ENCODE peak calls at places on chromosomes 13 and 19, in five cellular contexts. B, D, S, Z and E are unnamed samples.
A peak's percentile ranks its signal among the peaks of the same experiment; 100 is the strongest.

GRCh38 chr13:42478531-42479156 is 95.3 kb upstream of the TNFSF11 start:
- DNase-seq in B (peak; percentile 11), D (no peak), S (no peak), Z (no peak), E (no peak)

GRCh38 chr19:6086081-6086858 is 24.0 kb downstream of the RFX2 start:
- DNase-seq in B (no peak), D (no peak), S (no peak), Z (no peak), E (no peak)

GRCh38 chr13:101624210-101624922 is 171.9 kb downstream of the ITGBL1 start:
- DNase-seq in B (no peak), D (no peak), S (no peak), Z (no peak), E (no peak)

GRCh38 chr13:30847697-30848307 is 58.3 kb upstream of the MEDAG start:
- DNase-seq in B (no peak), D (no peak), S (no peak), Z (no peak), E (no peak)

GRCh38 chr13:98824376-98825160 is 72.1 kb upstream of the SLC15A1 start:
- DNase-seq in B (no peak), D (no peak), S (no peak), Z (no peak), E (no peak)

GRCh38 chr13:84917252-84917878 is 881.9 kb downstream of the SLITRK6 start:
- DNase-seq in B (peak; percentile 34), D (no peak), S (no peak), Z (no peak), E (no peak)

GRCh38 chr13:93361703-93362102 is 135.1 kb downstream of the GPC6 start:
- DNase-seq in B (no peak), D (no peak), S (no peak), Z (no peak), E (no peak)

GRCh38 chr19:50329146-50329925 is at the start of gene KCNC3:
- DNase-seq in B (peak; percentile 95), D (peak; percentile 100), S (peak; percentile 92), Z (peak; percentile 99), E (peak; percentile 58)

GRCh38 chr19:49497047-49497789 is 984 bp downstream of the RPS11 start:
- DNase-seq in B (peak; percentile 68), D (no peak), S (no peak), Z (peak; percentile 86), E (peak; percentile 82)

GRCh38 chr13:42486711-42487198 is 87.2 kb upstream of the TNFSF11 start:
- DNase-seq in B (no peak), D (no peak), S (no peak), Z (no peak), E (no peak)

GRCh38 chr13:26605845-26606244 is 48.4 kb downstream of the WASF3 start:
- DNase-seq in B (no peak), D (no peak), S (no peak), Z (no peak), E (no peak)

GRCh38 chr19:44747739-44748425 is 626 bp upstream of the BCL3 start:
- DNase-seq in B (peak; percentile 63), D (peak; percentile 58), S (peak; percentile 66), Z (peak; percentile 84), E (peak; percentile 61)

GRCh38 chr13:60095300-60095699 is 68.4 kb downstream of the DIAPH3 start:
- DNase-seq in B (no peak), D (no peak), S (no peak), Z (no peak), E (no peak)

GRCh38 chr19:39996218-39996810 is 546 bp upstream of the ZNF546 start:
- DNase-seq in B (peak; percentile 62), D (no peak), S (no peak), Z (peak; percentile 17), E (no peak)

DNA sequence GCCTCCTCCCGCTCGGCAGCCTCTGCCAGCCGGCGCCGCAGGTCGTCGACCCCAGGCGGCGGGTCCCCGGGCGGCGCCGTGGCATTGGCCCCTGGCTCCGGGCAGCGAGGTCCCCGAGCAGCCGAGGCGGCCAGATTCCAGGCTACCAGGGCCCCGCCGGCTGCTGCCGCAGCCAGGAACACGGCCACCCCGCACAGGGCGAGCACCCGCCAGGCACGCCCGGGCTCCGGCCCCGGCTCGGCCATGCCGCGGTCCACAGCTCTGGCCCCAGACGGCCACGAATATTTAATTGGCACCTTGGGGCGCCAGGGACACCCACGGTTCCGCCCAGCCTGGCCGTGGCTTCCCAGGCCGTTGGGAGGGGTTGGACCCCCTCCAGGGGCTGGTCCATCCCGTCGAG is at the start of gene CCDC194:
- DNase-seq in B (no peak), D (no peak), S (no peak), Z (no peak), E (no peak)
- TF ChIP-seq POLR2AphosphoS5 in B (no peak), D (no peak), S (no peak), Z (no peak), E (no peak)

GRCh38 chr19:939439-939838 is 13.6 kb downstream of the ARID3A start:
- DNase-seq in B (no peak), D (no peak), S (no peak), Z (no peak), E (no peak)

GRCh38 chr19:939922-940321 is 14.1 kb downstream of the ARID3A start:
- DNase-seq in B (no peak), D (no peak), S (no peak), Z (no peak), E (no peak)

GRCh38 chr19:940591-941291 is 14.9 kb downstream of the ARID3A start:
- DNase-seq in B (peak; percentile 93), D (peak; percentile 42), S (no peak), Z (peak; percentile 86), E (no peak)

GRCh38 chr19:942133-942645 is 16.4 kb downstream of the ARID3A start:
- DNase-seq in B (no peak), D (no peak), S (no peak), Z (no peak), E (no peak)

DNA sequence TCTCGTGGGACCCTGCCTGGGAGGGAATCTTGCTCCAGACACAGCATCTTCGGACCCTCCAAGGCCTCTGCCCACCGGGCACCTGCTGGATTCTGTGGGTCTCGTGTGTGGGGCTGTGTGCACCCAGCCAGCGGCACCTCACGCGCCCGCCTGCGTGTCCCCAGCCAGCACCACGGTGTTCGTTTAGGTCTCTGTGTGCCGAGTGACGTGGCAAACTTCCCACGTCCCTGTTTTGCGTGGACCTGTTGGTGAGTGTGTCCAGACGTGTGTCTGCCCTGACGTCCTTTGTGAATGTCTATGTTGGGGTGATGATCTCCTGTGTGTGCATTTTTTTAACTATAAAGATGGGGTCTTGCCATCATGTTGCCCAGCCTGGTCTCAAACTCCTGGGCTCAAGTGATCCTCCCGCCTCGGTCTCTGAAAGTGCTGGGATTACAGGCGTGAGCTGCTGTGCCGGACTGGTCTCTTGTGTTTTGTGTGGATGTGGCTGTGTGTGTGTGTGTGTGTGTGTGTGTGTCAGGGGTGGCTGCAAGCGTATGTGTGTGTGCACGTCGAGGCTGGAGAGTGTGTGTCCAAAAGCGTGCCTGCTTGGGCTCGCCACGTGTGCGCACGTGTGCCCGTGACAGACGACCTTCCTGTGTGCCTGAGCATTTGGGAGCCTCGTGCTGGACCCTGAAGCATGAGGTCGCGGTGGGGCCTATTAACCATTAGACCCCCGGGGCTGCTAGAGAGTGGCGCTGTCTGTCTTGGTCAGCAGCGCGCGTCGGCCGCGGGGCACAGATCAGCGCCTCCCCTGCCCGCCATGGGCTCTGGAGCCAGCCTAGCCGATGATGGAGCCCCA is 15.7 kb downstream of the ARID3A start:
- DNase-seq in B (no peak), D (no peak), S (no peak), Z (no peak), E (no peak)
- H3K4me3 ChIP-seq in B (peak overlapping the region; percentile 27), D (peak overlapping the region; percentile 64), S (peak overlapping the region; percentile 24), Z (peak overlapping the region; percentile 7), E (no peak overlapping the region)

GRCh38 chr19:37909661-37910199 is 2.7 kb downstream of the SIPA1L3 start:
- DNase-seq in B (no peak), D (no peak), S (no peak), Z (no peak), E (no peak)

GRCh38 chr19:37907735-37908066 is 693 bp downstream of the SIPA1L3 start:
- DNase-seq in B (no peak), D (no peak), S (no peak), Z (no peak), E (no peak)

GRCh38 chr19:37906868-37907734 is at the start of gene SIPA1L3:
- DNase-seq in B (peak; percentile 94), D (peak; percentile 92), S (peak; percentile 80), Z (peak; percentile 97), E (peak; percentile 96)

GRCh38 chr19:37903096-37903495 is 3.3 kb downstream of the WDR87 start:
- DNase-seq in B (no peak), D (no peak), S (no peak), Z (no peak), E (no peak)

GRCh38 chr19:37905936-37906867 is at the start of gene WDR87:
- DNase-seq in B (peak; percentile 95), D (no peak), S (no peak), Z (peak; percentile 55), E (peak; percentile 12)
- TF ChIP-seq POLR2AphosphoS5 in B (no peak), D (no peak), S (no peak), Z (no peak), E (no peak)

GRCh38 chr19:13925990-13926389 is 12.2 kb downstream of the PODNL1 start:
- DNase-seq in B (no peak), D (no peak), S (no peak), Z (no peak), E (no peak)
- H3K4me3 ChIP-seq in B (no peak overlapping the region), D (no peak overlapping the region), S (no peak overlapping the region), Z (no peak overlapping the region), E (no peak overlapping the region)

DNA sequence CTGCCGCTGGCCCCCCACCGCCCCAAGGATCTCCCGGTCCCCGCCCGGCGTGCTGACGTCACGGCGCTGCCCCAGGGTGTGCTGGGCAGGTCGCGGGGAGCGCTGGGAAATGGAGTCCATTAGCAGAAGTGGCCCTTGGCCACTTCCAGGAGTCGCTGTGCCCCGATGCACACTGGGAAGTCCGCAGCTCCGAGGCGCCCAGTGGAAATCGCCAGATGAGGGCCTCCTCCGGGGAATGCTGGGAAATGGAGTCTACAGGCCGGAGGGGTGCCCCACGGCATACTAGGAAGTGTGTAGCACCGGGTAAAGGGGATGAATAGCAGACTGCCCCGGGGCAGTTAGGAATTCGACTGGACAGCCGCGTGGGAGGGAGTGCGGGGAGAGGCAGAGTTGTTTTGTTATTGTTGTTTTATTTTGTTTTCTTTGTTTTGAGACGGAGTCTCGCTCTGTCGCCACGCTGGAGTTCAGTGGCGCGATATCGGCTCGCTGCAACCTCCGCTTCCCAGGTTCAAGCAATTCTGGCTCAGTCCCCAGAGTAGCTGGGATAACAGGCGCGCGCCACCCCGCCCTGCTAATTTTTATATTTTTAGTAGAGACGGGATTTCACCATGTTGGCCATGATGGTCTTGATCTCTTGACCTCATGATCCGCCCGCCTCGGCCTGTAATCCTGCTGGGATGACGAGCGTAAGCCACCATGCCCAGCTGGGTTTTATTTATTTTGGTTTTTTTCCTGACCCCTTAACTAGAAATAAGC is at the start of gene PPP1R12C:
- DNase-seq in B (peak; percentile 99), D (peak; percentile 97), S (peak; percentile 89), Z (peak; percentile 99), E (peak; percentile 99)
- TF ChIP-seq POLR2AphosphoS5 in B (peak; percentile 75), D (peak; percentile 55), S (peak; percentile 88), Z (peak; percentile 85), E (peak; percentile 64)

DNA sequence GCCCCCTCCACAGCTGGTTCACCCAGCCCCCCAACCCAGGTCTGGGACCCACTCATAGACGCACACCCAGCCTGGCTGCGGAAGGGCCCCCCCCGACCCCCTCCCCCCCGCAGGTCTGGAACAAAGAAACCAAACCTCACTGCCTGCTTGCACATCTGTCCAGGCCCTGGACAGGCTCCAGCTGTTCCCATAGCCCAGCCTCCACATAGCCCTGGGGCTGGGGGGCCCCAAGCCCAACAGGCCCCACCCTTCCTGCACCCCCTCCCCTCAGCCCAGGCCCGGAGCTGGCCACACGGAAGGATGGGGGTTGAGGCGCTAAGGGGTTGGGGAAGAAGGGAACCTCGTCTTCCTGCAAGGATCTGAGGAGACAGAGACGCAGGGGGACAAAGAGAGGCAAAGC is 2.7 kb downstream of the KANK2 start:
- DNase-seq in B (no peak), D (no peak), S (no peak), Z (no peak), E (no peak)
- H3K4me3 ChIP-seq in B (no peak overlapping the region), D (peak overlapping the region; percentile 93), S (peak overlapping the region; percentile 17), Z (peak overlapping the region; percentile 53), E (no peak overlapping the region)